ENCODE peak calls at places on chromosomes 7 and 10, in eight cellular contexts. B is DMS 273 treated with DMSO at 0.1 percent for 48 hours; D is amygdala; J is uterus; K is H54; T is GM19239; Z is transverse colon; P is activated T-cell treated with anti-CD3 and anti-CD28 coated beads, Interleukin-2, amount 50 U/mL, for 1 hour. L is an unnamed sample.

GRCh38 chr7:29282819-29283414 is 88.3 kb downstream of the CHN2 start:
- DNase-seq in K (no peak), B (no peak), D (no peak), P (no peak), Z (no peak), T (no peak), J (no peak), L (no peak)

GRCh38 chr10:28624351-28624750 is 53.0 kb upstream of the BAMBI start:
- DNase-seq in D (no peak), B (no peak), Z (no peak), J (no peak), K (no peak), T (no peak), P (no peak), L (no peak)

GRCh38 chr7:128458956-128459355 is 3.3 kb downstream of the HILPDA start:
- DNase-seq in B (no peak), T (no peak), P (no peak), K (no peak), Z (no peak), J (no peak), D (no peak), L (no peak)

GRCh38 chr10:132616995-132617780 is 79.6 kb downstream of the INPP5A start:
- DNase-seq in T (no peak), Z (no peak), B (no peak), K (no peak), D (no peak), J (no peak), P (peak), L (no peak)

GRCh38 chr7:44265733-44266132 is 59.7 kb downstream of the CAMK2B start:
- DNase-seq in B (no peak), D (no peak), K (no peak), T (no peak), J (no peak), Z (no peak), P (no peak), L (no peak)

GRCh38 chr10:123847686-123848432 is 43.7 kb downstream of the CPXM2 start:
- DNase-seq in J (no peak), T (no peak), P (no peak), B (no peak), D (no peak), Z (peak), K (no peak), L (peak)

GRCh38 chr10:103960103-103960502 is 6.8 kb upstream of the SLK start:
- DNase-seq in T (no peak), Z (no peak), K (no peak), P (no peak), D (no peak), B (no peak), J (no peak), L (no peak)

GRCh38 chr7:142964502-142965246 is 2.5 kb upstream of the KEL start:
- DNase-seq in K (no peak), T (no peak), D (no peak), B (no peak), Z (no peak), J (no peak), P (no peak), L (no peak)

GRCh38 chr10:73931767-73932624 is 21.1 kb downstream of the PLAU start:
- DNase-seq in B (no peak), Z (no peak), K (peak), J (no peak), T (peak), P (peak), D (no peak), L (no peak)

GRCh38 chr7:5477723-5478531 is 54.3 kb upstream of the TNRC18 start:
- DNase-seq in B (peak), P (no peak), Z (no peak), K (no peak), J (no peak), T (peak), D (no peak), L (no peak)

GRCh38 chr10:3782456-3783312 is 2.3 kb downstream of the KLF6 start:
- DNase-seq in P (peak), T (no peak), K (no peak), J (peak), B (no peak), D (peak), Z (peak), L (peak)

GRCh38 chr7:140327261-140327661 is 71.1 kb downstream of the SLC37A3 start:
- DNase-seq in D (no peak), J (no peak), Z (peak), K (no peak), B (no peak), P (no peak), T (no peak), L (no peak)

GRCh38 chr10:92742331-92743228 is 52.8 kb downstream of the HHEX start:
- DNase-seq in B (no peak), J (no peak), K (no peak), D (no peak), P (no peak), Z (peak), T (peak), L (no peak)

GRCh38 chr7:5484921-5485320 is 61.3 kb upstream of the TNRC18 start:
- DNase-seq in B (no peak), K (no peak), Z (no peak), J (no peak), T (no peak), P (no peak), D (no peak), L (no peak)

GRCh38 chr7:99143853-99144672 is at the start of gene SMURF1:
- DNase-seq in D (peak), Z (peak), P (peak), J (peak), K (peak), T (peak), B (no peak), L (peak)

GRCh38 chr7:134878731-134879295 is 99.4 kb downstream of the CALD1 start:
- DNase-seq in D (no peak), P (no peak), K (no peak), T (no peak), Z (no peak), J (no peak), B (no peak), L (no peak)

GRCh38 chr10:100482181-100482833 is 19.5 kb downstream of the WNT8B start:
- DNase-seq in B (no peak), Z (peak), P (peak), J (peak), K (peak), D (peak), T (peak), L (peak)

GRCh38 chr10:90424730-90425129 is 433.1 kb downstream of the HTR7 start:
- DNase-seq in T (no peak), K (no peak), J (no peak), D (no peak), P (no peak), B (no peak), Z (no peak), L (no peak)

GRCh38 chr10:76073524-76073923 is 642.1 kb downstream of the LRMDA start:
- DNase-seq in Z (no peak), J (no peak), T (no peak), P (no peak), K (no peak), D (no peak), B (no peak), L (no peak)

GRCh38 chr10:132542086-132542775 is 4.6 kb downstream of the INPP5A start:
- DNase-seq in B (no peak), P (peak), T (no peak), D (no peak), J (peak), K (no peak), Z (no peak), L (no peak)

GRCh38 chr7:123845823-123846216 is 851 bp downstream of the HYAL4 start:
- DNase-seq in K (no peak), Z (no peak), J (no peak), D (no peak), B (no peak), P (no peak), T (no peak), L (no peak)

GRCh38 chr7:133517766-133518165 is 264.9 kb downstream of the EXOC4 start:
- DNase-seq in Z (no peak), J (no peak), B (no peak), P (no peak), K (no peak), T (no peak), D (no peak), L (no peak)

GRCh38 chr10:5595591-5596590 is 70.5 kb downstream of the ASB13 start:
- DNase-seq in T (no peak), Z (no peak), D (no peak), B (no peak), K (no peak), J (no peak), P (no peak), L (peak)

GRCh38 chr10:31437959-31438358 is 118.9 kb downstream of the ZEB1 start:
- DNase-seq in K (no peak), Z (no peak), T (no peak), P (no peak), D (no peak), J (no peak), B (no peak), L (no peak)

GRCh38 chr10:77408259-77408658 is 229.3 kb downstream of the KCNMA1 start:
- DNase-seq in K (no peak), Z (no peak), T (no peak), J (no peak), D (no peak), B (no peak), P (no peak), L (no peak)

GRCh38 chr10:72334196-72334831 is 20.4 kb downstream of the DNAJB12 start:
- DNase-seq in D (peak), K (no peak), J (no peak), B (peak), Z (no peak), P (no peak), T (no peak), L (no peak)

GRCh38 chr7:5234852-5235831 is 45.1 kb downstream of the WIPI2 start:
- DNase-seq in K (peak), P (no peak), D (no peak), T (no peak), J (no peak), B (no peak), Z (peak), L (no peak)

GRCh38 chr10:17412323-17412722 is 42.1 kb downstream of the ST8SIA6 start:
- DNase-seq in B (no peak), J (no peak), T (no peak), Z (no peak), D (no peak), P (no peak), K (no peak), L (no peak)

GRCh38 chr7:105532709-105533460 is 884 bp downstream of the RINT1 start:
- DNase-seq in K (no peak), D (no peak), P (no peak), Z (no peak), J (no peak), T (no peak), B (no peak), L (no peak)

GRCh38 chr7:47669178-47669878 is 87.4 kb upstream of the TNS3 start:
- DNase-seq in T (peak), Z (peak), P (no peak), B (no peak), K (peak), J (peak), D (no peak), L (peak)

GRCh38 chr7:4103352-4104091 is 578.6 kb upstream of the FOXK1 start:
- DNase-seq in J (no peak), B (peak), D (no peak), P (no peak), Z (no peak), T (no peak), K (peak), L (no peak)

GRCh38 chr10:72320676-72321247 is 34.0 kb downstream of the DNAJB12 start:
- DNase-seq in K (peak), P (peak), B (peak), D (peak), J (peak), Z (peak), T (peak), L (peak)

GRCh38 chr7:128833148-128833938 is 3.1 kb downstream of the FLNC start:
- DNase-seq in P (no peak), T (no peak), J (peak), D (peak), B (peak), Z (peak), K (peak), L (no peak)

GRCh38 chr7:12458520-12459131 is 55.0 kb upstream of the VWDE start:
- DNase-seq in T (no peak), K (peak), J (no peak), B (peak), D (no peak), Z (no peak), P (no peak), L (no peak)

GRCh38 chr7:139038691-139039090 is 2.8 kb upstream of the ZC3HAV1L start:
- DNase-seq in T (no peak), K (no peak), Z (no peak), J (no peak), P (no peak), B (no peak), D (no peak), L (no peak)

GRCh38 chr7:27684491-27684890 is 21.8 kb upstream of the HIBADH start:
- DNase-seq in Z (no peak), B (no peak), P (no peak), D (no peak), K (no peak), J (no peak), T (no peak), L (no peak)

GRCh38 chr10:50620899-50621298 is 2.9 kb downstream of the SGMS1 start:
- DNase-seq in J (no peak), D (no peak), B (no peak), Z (no peak), P (no peak), T (no peak), K (no peak), L (no peak)

GRCh38 chr10:91694170-91694794 is 61.4 kb upstream of the PPP1R3C start:
- DNase-seq in Z (peak), P (no peak), T (peak), B (no peak), D (no peak), J (no peak), K (no peak), L (peak)

GRCh38 chr7:147722119-147722518 is 868.4 kb upstream of the C7orf33 start:
- DNase-seq in T (no peak), K (no peak), D (no peak), B (no peak), J (no peak), P (no peak), Z (no peak), L (no peak)

L was measured in amniotic stem cell.